ENCODE peak calls at places on chromosomes 7 and 10, in seven cellular contexts. Z is HCT116, M is GM12878, P is K562, C is SK-N-SH, A is HepG2, E is H1. X is an unnamed sample.

GRCh38 chr10:69504576-69505250 is 53.4 kb downstream of the TSPAN15 start:
- DNase-seq in C (no peak), A (no peak), M (no peak), P (no peak), E (no peak), Z (no peak), X (no peak)

GRCh38 chr7:68977709-68978108 is 620.6 kb upstream of the AUTS2 start:
- DNase-seq in A (no peak), Z (no peak), C (no peak), P (no peak), M (no peak), E (no peak), X (no peak)

GRCh38 chr7:12403287-12404181 is at the start of gene VWDE:
- DNase-seq in Z (peak; percentile 80), E (peak; percentile 81), C (peak; percentile 80), M (no peak), A (no peak), P (peak; percentile 81), X (peak; percentile 56)

GRCh38 chr10:59654007-59654406 is 55.6 kb downstream of the SLC16A9 start:
- DNase-seq in M (no peak), P (no peak), A (no peak), Z (no peak), C (no peak), E (no peak), X (no peak)

GRCh38 chr10:119370046-119370770 is 162.8 kb downstream of the GRK5 start:
- DNase-seq in M (no peak), Z (no peak), P (no peak), A (no peak), C (no peak), E (no peak), X (no peak)

GRCh38 chr7:36958094-36958718 is 233.9 kb upstream of the AOAH start:
- DNase-seq in M (no peak), P (no peak), Z (no peak), A (no peak), C (no peak), E (no peak), X (no peak)

GRCh38 chr7:33832326-33832725 is 73.0 kb upstream of the BMPER start:
- DNase-seq in E (no peak), C (no peak), Z (no peak), M (no peak), A (no peak), P (no peak), X (no peak)

GRCh38 chr10:787933-788651 is 98.6 kb upstream of the DIP2C start:
- DNase-seq in E (peak; percentile 43), A (no peak), Z (no peak), C (peak; percentile 21), P (peak; percentile 14), M (no peak), X (no peak)

GRCh38 chr10:46272863-46273415 is 13.9 kb upstream of the ANTXRL start:
- DNase-seq in A (no peak), Z (no peak), C (no peak), P (no peak), M (no peak), E (peak; percentile 41), X (no peak)

GRCh38 chr10:98344589-98345038 is 70.4 kb downstream of the PYROXD2 start:
- DNase-seq in E (no peak), A (no peak), P (no peak), Z (no peak), M (no peak), C (no peak), X (no peak)

GRCh38 chr10:8656261-8656660 is 601.8 kb downstream of the GATA3 start:
- DNase-seq in Z (no peak), C (no peak), A (no peak), P (no peak), M (no peak), E (no peak), X (no peak)

GRCh38 chr7:37247881-37248280 is 200.8 kb downstream of the ELMO1 start:
- DNase-seq in E (no peak), C (no peak), Z (no peak), P (no peak), M (no peak), A (no peak), X (no peak)

GRCh38 chr10:58818889-58819288 is 306.2 kb downstream of the BICC1 start:
- DNase-seq in M (no peak), C (no peak), Z (no peak), A (peak; percentile 16), P (no peak), E (no peak), X (peak; percentile 33)

GRCh38 chr10:47383254-47384147 is 592 bp downstream of the ZNF488 start:
- DNase-seq in E (peak; percentile 57), Z (no peak), C (peak; percentile 41), A (no peak), M (no peak), P (no peak), X (no peak)

GRCh38 chr7:145036592-145037386 is 200.9 kb upstream of the TPK1 start:
- DNase-seq in M (peak; percentile 12), C (peak; percentile 44), P (peak; percentile 54), E (no peak), A (peak; percentile 28), Z (peak; percentile 44), X (peak; percentile 62)

GRCh38 chr7:152341039-152341913 is 94.5 kb downstream of the KMT2C start:
- DNase-seq in A (peak; percentile 60), C (peak; percentile 71), P (no peak), Z (peak; percentile 44), M (peak; percentile 40), E (no peak), X (peak; percentile 45)

GRCh38 chr10:62818426-62819011 is 2.4 kb upstream of the EGR2 start:
- DNase-seq in P (peak; percentile 34), E (peak; percentile 81), M (no peak), Z (no peak), C (peak; percentile 74), A (no peak), X (no peak)

GRCh38 chr10:77504196-77504869 is 133.3 kb downstream of the KCNMA1 start:
- DNase-seq in Z (peak; percentile 34), A (no peak), M (no peak), E (no peak), P (no peak), C (no peak), X (no peak)

GRCh38 chr7:13920053-13920697 is 69.3 kb downstream of the ETV1 start:
- DNase-seq in C (peak; percentile 57), E (no peak), M (no peak), Z (peak; percentile 96), A (peak; percentile 0), P (peak; percentile 7), X (peak; percentile 68)

GRCh38 chr10:49519717-49520116 is 19.2 kb downstream of the ERCC6 start:
- DNase-seq in C (no peak), M (no peak), A (no peak), Z (no peak), E (no peak), P (no peak), X (no peak)

GRCh38 chr10:51074238-51075028 is at the start of gene PRKG1:
- DNase-seq in M (no peak), Z (no peak), C (peak; percentile 82), E (peak; percentile 85), A (peak; percentile 5), P (no peak), X (peak; percentile 90)
- TF ChIP-seq JUND in M (no peak), Z (no peak), C (no peak), E (no peak), A (no peak), P (no peak), X (no peak)

GRCh38 chr7:107394831-107395230 is 75.0 kb upstream of the GPR22 start:
- DNase-seq in A (no peak), P (no peak), C (no peak), E (no peak), M (no peak), Z (no peak), X (no peak)

GRCh38 chr7:107396081-107396480 is 73.8 kb upstream of the GPR22 start:
- DNase-seq in P (no peak), C (no peak), Z (no peak), E (no peak), M (no peak), A (no peak), X (no peak)

GRCh38 chr7:107398161-107398560 is 71.7 kb upstream of the GPR22 start:
- DNase-seq in E (no peak), Z (no peak), P (no peak), M (no peak), A (no peak), C (no peak), X (no peak)

GRCh38 chr7:107394301-107394700 is 75.6 kb upstream of the GPR22 start:
- DNase-seq in C (no peak), P (no peak), Z (no peak), A (no peak), E (no peak), M (no peak), X (no peak)

GRCh38 chr7:107396990-107397389 is 72.9 kb upstream of the GPR22 start:
- DNase-seq in A (no peak), M (no peak), E (no peak), C (no peak), P (no peak), Z (no peak), X (no peak)
- TF ChIP-seq JUND in A (no peak), M (no peak), E (no peak), C (no peak), P (no peak), Z (no peak), X (no peak)

GRCh38 chr10:71828702-71829101 is 22.3 kb downstream of the PSAP start:
- DNase-seq in P (no peak), Z (no peak), A (no peak), M (no peak), E (no peak), C (no peak), X (no peak)

GRCh38 chr10:71825217-71825616 is 25.8 kb downstream of the PSAP start:
- DNase-seq in M (no peak), Z (no peak), P (no peak), A (no peak), C (no peak), E (no peak), X (no peak)

GRCh38 chr10:71830726-71831125 is 20.3 kb downstream of the PSAP start:
- DNase-seq in P (no peak), Z (no peak), E (no peak), M (no peak), C (no peak), A (no peak), X (no peak)

GRCh38 chr10:71829171-71829570 is 21.9 kb downstream of the PSAP start:
- DNase-seq in E (no peak), A (no peak), M (no peak), C (no peak), Z (no peak), P (no peak), X (no peak)

GRCh38 chr10:71827828-71828227 is 23.2 kb downstream of the PSAP start:
- DNase-seq in M (no peak), C (no peak), Z (no peak), P (no peak), E (no peak), A (no peak), X (no peak)
- TF ChIP-seq JUND in M (no peak), C (no peak), Z (no peak), P (no peak), E (no peak), A (no peak), X (no peak)

DNA sequence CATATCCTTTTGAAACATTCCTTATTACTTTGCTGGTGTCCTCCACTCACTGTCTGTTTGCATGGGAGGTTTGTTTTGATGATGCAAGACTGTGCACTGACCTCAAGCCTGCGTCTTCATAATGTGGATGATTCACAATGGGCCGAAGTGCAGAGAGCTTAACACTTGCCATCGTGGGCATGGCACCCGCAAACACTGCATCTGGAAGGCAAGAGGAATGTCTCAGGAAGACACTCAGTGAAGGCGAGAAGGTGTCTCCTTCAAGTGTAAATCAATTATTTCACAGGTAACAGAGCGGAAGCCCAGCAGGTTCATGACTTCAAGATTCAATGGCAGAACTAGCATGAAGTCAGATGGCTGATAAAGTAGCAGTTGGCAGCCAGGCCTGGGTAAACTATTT is 98.1 kb downstream of the DPY19L1 start:
- DNase-seq in E (no peak), M (no peak), C (no peak), Z (no peak), A (peak; percentile 78), P (no peak), X (no peak)
- TF ChIP-seq JUND in E (no peak), M (no peak), C (no peak), Z (no peak), A (peak; percentile 67), P (no peak), X (no peak)